ENCODE peak calls at places on chromosomes 1 and 21, in six cellular contexts. G is fibroblast of mammary gland, W is NAMALWA, L is renal cortical epithelial cell, O is tibial nerve, F is iPS-NIHi11. C is an unnamed sample.
A peak's percentile ranks its signal among the peaks of the same experiment; 100 is the strongest.

GRCh38 chr1:36643391-36644270 is 160.9 kb upstream of the CSF3R start:
- DNase-seq in G (no peak), W (no peak), L (no peak), O (no peak), F (no peak), C (no peak)

GRCh38 chr1:24935615-24936484 is 5.8 kb upstream of the RUNX3 start:
- DNase-seq in G (no peak), W (no peak), L (no peak), O (no peak), F (no peak), C (no peak)

GRCh38 chr1:27504588-27505419 is 14.8 kb upstream of the WASF2 start:
- DNase-seq in G (peak; percentile 45), W (no peak), L (no peak), O (peak; percentile 76), F (peak; percentile 86), C (no peak)

GRCh38 chr1:84853743-84854721 is 39.0 kb downstream of the LPAR3 start:
- DNase-seq in G (peak; percentile 91), W (peak; percentile 4), L (peak; percentile 94), O (no peak), F (no peak), C (peak; percentile 30)

GRCh38 chr1:116431870-116432500 is 58.9 kb downstream of the ATP1A1 start:
- DNase-seq in G (no peak), W (no peak), L (no peak), O (no peak), F (no peak), C (no peak)

GRCh38 chr1:202164271-202165037 is 4.1 kb upstream of the PTPN7 start:
- DNase-seq in G (no peak), W (peak; percentile 58), L (no peak), O (no peak), F (no peak), C (no peak)

GRCh38 chr1:59125154-59125553 is 171.7 kb upstream of the FGGY start:
- DNase-seq in G (no peak), W (no peak), L (no peak), O (no peak), F (no peak), C (no peak)

GRCh38 chr1:55234016-55234415 is 18.9 kb upstream of the USP24 start:
- DNase-seq in G (peak; percentile 42), W (no peak), L (no peak), O (no peak), F (no peak), C (no peak)

GRCh38 chr1:75632350-75632949 is 21.5 kb upstream of the SLC44A5 start:
- DNase-seq in G (peak; percentile 30), W (peak; percentile 47), L (peak; percentile 44), O (no peak), F (peak; percentile 56), C (no peak)

GRCh38 chr1:91710261-91710660 is 175.7 kb downstream of the TGFBR3 start:
- DNase-seq in G (no peak), W (no peak), L (peak; percentile 38), O (no peak), F (no peak), C (no peak)

GRCh38 chr1:43272161-43272560 is 2.4 kb downstream of the TMEM125 start:
- DNase-seq in G (no peak), W (no peak), L (no peak), O (no peak), F (no peak), C (no peak)

GRCh38 chr1:202283379-202283844 is 58.3 kb downstream of the UBE2T start:
- DNase-seq in G (peak; percentile 96), W (peak; percentile 86), L (peak; percentile 84), O (no peak), F (no peak), C (peak; percentile 70)

GRCh38 chr1:34125721-34126380 is 39.2 kb downstream of the CSMD2 start:
- DNase-seq in G (no peak), W (no peak), L (no peak), O (no peak), F (no peak), C (no peak)

GRCh38 chr1:3285341-3285740 is 169.1 kb upstream of the ARHGEF16 start:
- DNase-seq in G (no peak), W (no peak), L (no peak), O (no peak), F (no peak), C (no peak)

GRCh38 chr1:22343456-22344426 is 107.9 kb upstream of the ZBTB40 start:
- DNase-seq in G (no peak), W (no peak), L (no peak), O (no peak), F (peak; percentile 10), C (no peak)

GRCh38 chr1:94258873-94259331 is 21.5 kb upstream of the ARHGAP29 start:
- DNase-seq in G (peak; percentile 99), W (no peak), L (peak; percentile 97), O (peak; percentile 84), F (no peak), C (no peak)

GRCh38 chr1:119291611-119292206 is 76.9 kb upstream of the HAO2 start:
- DNase-seq in G (no peak), W (no peak), L (peak; percentile 20), O (no peak), F (no peak), C (no peak)

GRCh38 chr1:102174259-102174863 is 177.6 kb upstream of the OLFM3 start:
- DNase-seq in G (no peak), W (peak; percentile 49), L (no peak), O (no peak), F (peak; percentile 34), C (no peak)

GRCh38 chr1:8985915-8986813 is 40.1 kb downstream of the SLC2A7 start:
- DNase-seq in G (peak; percentile 96), W (no peak), L (peak; percentile 92), O (peak; percentile 31), F (no peak), C (peak; percentile 42)

GRCh38 chr21:14229399-14229798 is 13.4 kb downstream of the RBM11 start:
- DNase-seq in G (no peak), W (no peak), L (no peak), O (no peak), F (no peak), C (no peak)

GRCh38 chr1:37085393-37085792 is 51.1 kb upstream of the GRIK3 start:
- DNase-seq in G (no peak), W (peak; percentile 12), L (no peak), O (no peak), F (peak; percentile 73), C (no peak)

GRCh38 chr1:170012920-170013319 is 61.6 kb downstream of the KIFAP3 start:
- DNase-seq in G (no peak), W (no peak), L (no peak), O (no peak), F (no peak), C (no peak)

GRCh38 chr1:203643213-203644045 is 16.8 kb downstream of the ATP2B4 start:
- DNase-seq in G (peak; percentile 86), W (no peak), L (peak; percentile 88), O (no peak), F (no peak), C (no peak)

C was measured in H54.